ENCODE peak calls at places on chromosomes 4 and X, in four cellular contexts. E, X, B and L are unnamed samples.

GRCh38 chr4:139301821-139302611 is at the start of gene NDUFC1:
- DNase-seq in E (peak; percentile 18), X (peak; percentile 76), B (no peak), L (peak; percentile 75)

GRCh38 chr4:39565925-39566630 is 38.8 kb upstream of the UGDH start:
- DNase-seq in E (peak; percentile 94), X (peak; percentile 6), B (no peak), L (peak; percentile 70)

GRCh38 chrX:120774611-120775010 is 101.1 kb downstream of the CT47B1 start:
- DNase-seq in E (no peak), X (no peak), B (no peak), L (no peak)

GRCh38 chr4:134787315-134787714 is 585.7 kb upstream of the PABPC4L start:
- DNase-seq in E (peak; percentile 12), X (no peak), B (no peak), L (peak; percentile 58)

GRCh38 chrX:129478516-129478915 is 44.8 kb downstream of the SMARCA1 start:
- DNase-seq in E (peak; percentile 63), X (no peak), B (no peak), L (peak; percentile 31)

GRCh38 chr4:1396806-1397455 is 9.3 kb downstream of the NKX1-1 start:
- DNase-seq in E (no peak), X (no peak), B (no peak), L (no peak)

GRCh38 chrX:153719238-153719637 is 4.9 kb downstream of the BCAP31 start:
- DNase-seq in E (no peak), X (no peak), B (no peak), L (no peak)

GRCh38 chr4:76240236-76240635 is 11.3 kb upstream of the FAM47E start:
- DNase-seq in E (no peak), X (no peak), B (no peak), L (no peak)

GRCh38 chr4:4284827-4285618 is 4.9 kb downstream of the LYAR start:
- DNase-seq in E (peak; percentile 10), X (no peak), B (no peak), L (no peak)

GRCh38 chrX:17412692-17413091 is 37.7 kb downstream of the NHS start:
- DNase-seq in E (peak; percentile 89), X (no peak), B (peak; percentile 69), L (peak; percentile 49)

GRCh38 chr4:24915121-24915922 is 2.5 kb upstream of the CCDC149 start:
- DNase-seq in E (no peak), X (peak; percentile 52), B (no peak), L (no peak)

GRCh38 chr4:98473046-98473445 is 185.4 kb downstream of the TSPAN5 start:
- DNase-seq in E (no peak), X (no peak), B (no peak), L (peak; percentile 51)

GRCh38 chrX:140439455-140439854 is 65.4 kb downstream of the SOX3 start:
- DNase-seq in E (peak; percentile 10), X (peak; percentile 73), B (no peak), L (no peak)

GRCh38 chrX:14817559-14817958 is 55.3 kb downstream of the FANCB start:
- DNase-seq in E (no peak), X (no peak), B (no peak), L (no peak)

GRCh38 chrX:107684956-107685385 is 56.7 kb downstream of the PRPS1 start:
- DNase-seq in E (peak; percentile 44), X (peak; percentile 80), B (no peak), L (no peak)
- H3K4me1 ChIP-seq in E (peaks cover 3% of the 10 kb centered on the region), X (no peaks in the 10 kb centered on the region), B (peaks cover 5% of the 10 kb centered on the region), L (peaks cover 20% of the 10 kb centered on the region)

GRCh38 chrX:105634180-105634579 is 188.2 kb upstream of the NRK start:
- DNase-seq in E (no peak), X (no peak), B (no peak), L (no peak)
- H3K9ac ChIP-seq in E (no peak overlapping the region), X (no peak overlapping the region), B (no peak overlapping the region), L (no peak overlapping the region)

GRCh38 chr4:6596948-6597347 is 22.0 kb downstream of the MAN2B2 start:
- DNase-seq in E (no peak), X (no peak), B (no peak), L (no peak)
- H3K4me1 ChIP-seq in E (no peaks in the 10 kb centered on the region), X (no peaks in the 10 kb centered on the region), B (no peaks in the 10 kb centered on the region), L (no peaks in the 10 kb centered on the region)

GRCh38 chrX:19698125-19698524 is 182.8 kb upstream of the MAP3K15 start:
- DNase-seq in E (peak; percentile 67), X (no peak), B (no peak), L (peak; percentile 54)
- H3K9ac ChIP-seq in E (peak overlapping the region; percentile 27), X (no peak overlapping the region), B (no peak overlapping the region), L (no peak overlapping the region)

DNA sequence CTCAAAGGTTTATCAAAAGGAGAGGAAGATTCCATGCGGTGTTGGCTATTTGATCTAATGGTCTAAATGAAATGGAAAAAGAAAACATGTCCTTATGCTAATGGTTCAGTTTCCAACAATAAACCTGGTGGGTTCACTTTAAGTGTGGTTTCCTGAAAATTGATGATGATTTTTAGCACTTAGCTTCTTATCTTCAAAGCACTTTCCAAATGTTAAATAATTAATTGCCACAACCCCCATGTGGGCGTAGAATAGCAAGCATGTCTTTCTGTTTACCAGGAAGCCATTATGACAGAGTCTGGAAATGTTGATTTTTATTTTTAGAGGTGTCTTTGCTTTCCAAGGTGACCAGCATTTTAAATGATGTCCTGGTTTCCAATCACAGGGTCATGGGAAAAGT is 134.8 kb upstream of the SLC4A4 start:
- DNase-seq in E (peak; percentile 81), X (no peak), B (no peak), L (no peak)
- H3K4me1 ChIP-seq in E (peaks cover 12% of the 10 kb centered on the region), X (no peaks in the 10 kb centered on the region), B (no peaks in the 10 kb centered on the region), L (peaks cover 13% of the 10 kb centered on the region)

GRCh38 chr4:6271701-6272465 is 2.2 kb downstream of the WFS1 start:
- DNase-seq in E (no peak), X (no peak), B (no peak), L (no peak)
- H3K9ac ChIP-seq in E (peak overlapping the region; percentile 47), X (no peak overlapping the region), B (peak overlapping the region; percentile 40), L (peak overlapping the region; percentile 94)

DNA sequence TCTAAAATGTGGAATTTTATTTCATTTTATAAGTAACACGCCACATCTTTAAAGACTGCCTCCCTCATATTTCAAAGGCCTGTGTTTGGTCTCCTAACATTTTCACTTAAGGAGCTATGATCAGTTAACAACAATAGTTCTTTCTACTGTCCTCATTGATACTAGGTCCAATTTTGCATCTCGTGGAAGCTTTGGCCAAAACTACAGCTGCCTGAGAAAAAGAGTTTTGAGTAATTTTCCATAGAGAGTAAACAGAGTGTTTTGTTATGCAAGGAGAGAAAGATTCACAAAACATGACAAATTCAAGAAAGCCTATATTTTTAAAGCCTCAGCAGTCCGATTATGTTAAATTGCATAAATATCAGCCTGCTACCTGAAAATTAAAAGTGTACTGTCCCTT is 11.4 kb upstream of the PCDH18 start:
- DNase-seq in E (no peak), X (no peak), B (no peak), L (no peak)
- H3K4me1 ChIP-seq in E (peaks cover 9% of the 10 kb centered on the region), X (peaks cover 4% of the 10 kb centered on the region), B (no peaks in the 10 kb centered on the region), L (peaks cover 45% of the 10 kb centered on the region)

DNA sequence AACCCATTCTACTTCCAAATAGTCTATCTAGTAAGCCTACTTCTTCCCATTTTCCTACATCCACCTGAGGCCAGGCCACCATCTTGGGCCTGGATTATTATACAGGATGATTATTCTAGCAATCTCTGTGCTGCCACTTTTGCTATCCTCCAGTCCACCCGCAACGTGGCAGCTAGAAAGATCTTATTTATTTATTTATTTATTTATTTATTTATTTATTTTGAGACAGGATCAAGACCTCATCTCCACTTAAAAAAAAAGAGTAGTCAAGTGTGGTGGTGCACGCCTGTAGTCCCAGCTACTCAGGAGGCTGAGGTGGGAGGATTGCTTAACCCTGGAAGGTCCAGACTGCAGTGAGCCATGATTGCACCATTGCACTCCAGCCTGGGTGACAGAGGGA is 15.2 kb upstream of the BCOR start:
- DNase-seq in E (no peak), X (no peak), B (no peak), L (no peak)
- H3K9ac ChIP-seq in E (no peak overlapping the region), X (no peak overlapping the region), B (no peak overlapping the region), L (no peak overlapping the region)